ENCODE peak calls at places on chromosomes 4 and X, in seven cellular contexts. E, S, H, A, U, X and L are unnamed samples.

GRCh38 chrX:39361736-39362135 is 560.5 kb downstream of the MID1IP1 start:
- DNase-seq in H (no peak), S (no peak), X (no peak), A (no peak), U (no peak), E (no peak), L (no peak)

GRCh38 chr4:17468638-17469221 is 43.2 kb downstream of the QDPR start:
- DNase-seq in U (no peak), X (no peak), E (peak; percentile 47), H (no peak), A (no peak), S (peak; percentile 20), L (no peak)

GRCh38 chr4:1209821-1210220 is 37.4 kb upstream of the SPON2 start:
- DNase-seq in S (peak; percentile 88), U (peak; percentile 93), H (no peak), X (peak; percentile 93), A (no peak), E (peak; percentile 90), L (peak; percentile 92)

GRCh38 chr4:67151376-67152343 is 393.6 kb downstream of the CENPC start:
- DNase-seq in A (no peak), U (peak; percentile 20), E (no peak), X (peak; percentile 31), H (no peak), S (no peak), L (no peak)

GRCh38 chrX:81195712-81196111 is 6.0 kb downstream of the HMGN5 start:
- DNase-seq in U (no peak), S (peak; percentile 9), X (no peak), E (peak; percentile 43), H (peak; percentile 45), A (peak; percentile 33), L (peak; percentile 66)

GRCh38 chr4:102311912-102312311 is 33.4 kb downstream of the SLC39A8 start:
- DNase-seq in H (no peak), S (no peak), U (no peak), A (no peak), X (no peak), E (no peak), L (no peak)

GRCh38 chr4:14524236-14524635 is 478.0 kb upstream of the CPEB2 start:
- DNase-seq in H (no peak), A (no peak), E (no peak), S (no peak), U (no peak), X (no peak), L (no peak)

GRCh38 chrX:65999563-66000148 is 40.2 kb downstream of the VSIG4 start:
- DNase-seq in X (no peak), U (no peak), H (no peak), A (no peak), E (no peak), S (no peak), L (no peak)

GRCh38 chrX:17595456-17596035 is 141.7 kb upstream of the SCML1 start:
- DNase-seq in U (no peak), S (no peak), H (no peak), E (no peak), A (peak; percentile 81), X (no peak), L (no peak)

GRCh38 chr4:140884431-140885058 is 128.4 kb upstream of the TBC1D9 start:
- DNase-seq in H (peak; percentile 80), E (peak; percentile 56), A (peak; percentile 46), S (no peak), U (peak; percentile 39), X (no peak), L (no peak)

GRCh38 chrX:103716967-103717366 is 6.3 kb downstream of the TMEM31 start:
- DNase-seq in A (peak; percentile 54), E (peak; percentile 37), S (no peak), H (no peak), U (no peak), X (peak; percentile 19), L (no peak)

GRCh38 chr4:127732623-127733199 is 2.5 kb downstream of the SLC25A31 start:
- DNase-seq in U (no peak), H (no peak), A (peak; percentile 27), E (no peak), X (no peak), S (no peak), L (no peak)

GRCh38 chr4:110516106-110516922 is 40.4 kb downstream of the ENPEP start:
- DNase-seq in S (peak; percentile 35), A (peak; percentile 77), H (peak; percentile 87), E (peak; percentile 57), U (peak; percentile 64), X (peak; percentile 66), L (peak; percentile 81)

GRCh38 chr4:25258980-25259578 is 25.2 kb downstream of the PI4K2B start:
- DNase-seq in A (peak; percentile 43), H (no peak), X (no peak), E (no peak), S (no peak), U (no peak), L (no peak)

GRCh38 chr4:42501624-42502401 is 104.5 kb downstream of the SHISA3 start:
- DNase-seq in H (no peak), X (no peak), S (no peak), U (no peak), A (no peak), E (no peak), L (no peak)

GRCh38 chr4:147933316-147933715 is 201.4 kb downstream of the ARHGAP10 start:
- DNase-seq in E (no peak), X (no peak), U (no peak), A (no peak), H (no peak), S (no peak), L (no peak)

GRCh38 chr4:118898684-118899138 is 10.1 kb downstream of the SYNPO2 start:
- DNase-seq in H (no peak), X (peak; percentile 71), E (peak; percentile 70), U (peak; percentile 83), S (peak; percentile 74), A (no peak), L (peak; percentile 74)

GRCh38 chr4:38868055-38868965 is 704 bp downstream of the FAM114A1 start:
- DNase-seq in X (peak; percentile 75), A (peak; percentile 23), S (peak; percentile 52), E (peak; percentile 58), H (peak; percentile 38), U (peak; percentile 71), L (no peak)

GRCh38 chrX:1009771-1010170 is 202.7 kb downstream of the CRLF2 start:
- DNase-seq in X (no peak), U (no peak), A (no peak), H (no peak), E (no peak), S (no peak), L (no peak)

GRCh38 chrX:118156254-118156952 is 39.8 kb upstream of the KLHL13 start:
- DNase-seq in X (no peak), U (no peak), E (no peak), S (no peak), A (no peak), H (no peak), L (no peak)

GRCh38 chrX:49884290-49884862 is 5.1 kb downstream of the USP27X start:
- DNase-seq in X (peak; percentile 13), S (peak; percentile 56), A (peak; percentile 35), U (peak; percentile 53), E (peak; percentile 38), H (peak; percentile 73), L (no peak)

GRCh38 chrX:5870238-5870637 is 358.4 kb downstream of the NLGN4X start:
- DNase-seq in A (no peak), H (no peak), S (no peak), X (peak; percentile 9), E (no peak), U (no peak), L (no peak)

GRCh38 chr4:185921583-185922555 is 109.9 kb upstream of the SORBS2 start:
- DNase-seq in H (no peak), X (no peak), E (no peak), U (no peak), A (no peak), S (no peak), L (no peak)

GRCh38 chr4:185919107-185919506 is 107.1 kb upstream of the SORBS2 start:
- DNase-seq in X (no peak), S (no peak), U (no peak), A (no peak), E (no peak), H (no peak), L (no peak)

GRCh38 chr4:185920171-185920570 is 108.2 kb upstream of the SORBS2 start:
- DNase-seq in A (peak; percentile 18), U (no peak), E (no peak), H (no peak), S (no peak), X (no peak), L (no peak)

GRCh38 chr4:185924458-185924857 is 112.5 kb upstream of the SORBS2 start:
- DNase-seq in E (no peak), A (no peak), S (no peak), H (no peak), U (no peak), X (no peak), L (no peak)

DNA sequence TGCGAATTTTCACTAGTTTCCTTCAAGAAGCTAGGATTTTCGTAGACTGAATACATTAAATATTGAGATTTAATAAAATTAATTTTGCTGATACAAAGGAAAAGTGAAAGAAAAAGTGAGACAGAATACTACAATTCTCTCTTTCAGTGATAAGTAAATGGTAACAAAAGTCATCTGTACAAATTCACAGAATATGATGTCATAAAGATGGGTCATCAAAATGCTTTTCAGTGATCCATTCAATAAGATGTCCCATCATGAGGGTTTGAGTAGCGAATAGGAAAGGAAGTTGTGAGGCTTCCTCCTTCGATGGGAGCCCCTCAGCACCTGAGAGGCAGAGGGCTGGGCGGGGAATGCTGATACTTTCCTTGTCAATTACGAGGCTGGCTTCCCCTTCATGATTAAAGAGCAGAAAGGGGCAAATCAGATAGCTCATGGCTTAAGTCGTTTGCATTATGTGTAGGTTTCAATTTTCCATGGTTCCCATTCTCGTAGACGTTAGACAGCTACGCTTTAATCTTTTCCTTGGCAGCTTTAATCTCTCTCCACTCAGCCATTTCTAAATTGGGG is 108.8 kb upstream of the SORBS2 start:
- DNase-seq in E (no peak), X (no peak), S (no peak), U (no peak), H (no peak), A (no peak), L (no peak)
- H3K4me1 ChIP-seq in E (no peaks in the 10 kb centered on the region), X (peaks cover 4% of the 10 kb centered on the region), S (peaks cover 14% of the 10 kb centered on the region), U (peaks cover 17% of the 10 kb centered on the region), H (peaks cover 5% of the 10 kb centered on the region), A (no peaks in the 10 kb centered on the region), L (no peaks in the 10 kb centered on the region)

DNA sequence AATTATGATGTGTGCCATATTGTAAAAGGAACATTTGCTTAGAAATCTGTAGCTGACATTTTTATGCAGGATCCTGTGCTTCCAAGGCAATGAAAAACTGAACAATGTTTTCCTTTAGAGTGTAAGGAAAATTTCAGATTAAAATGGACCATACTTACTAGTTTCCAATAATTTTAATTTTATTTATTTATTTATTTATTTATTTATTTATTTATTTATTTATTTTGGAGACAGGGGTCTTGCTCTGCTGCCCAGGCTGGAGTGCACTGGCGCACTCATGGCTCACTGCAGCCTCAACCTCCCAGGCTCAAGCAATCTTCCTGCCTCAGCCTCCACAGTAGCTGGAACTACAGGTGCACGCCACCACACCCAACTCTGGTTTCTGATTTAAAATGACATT is 369.8 kb upstream of the HAND2 start:
- DNase-seq in S (no peak), X (no peak), H (no peak), U (no peak), E (no peak), A (no peak), L (no peak)
- TF ChIP-seq CTCF in S (no peak), X (no peak), H (no peak), U (no peak), E (no peak), A (no peak), L (no peak)

GRCh38 chr4:39937683-39938268 is 39.9 kb downstream of the PDS5A start:
- DNase-seq in H (no peak), X (no peak), E (no peak), A (no peak), U (no peak), S (no peak), L (no peak)
- H3K27ac ChIP-seq in H (no peak overlapping the region), X (no peak overlapping the region), E (no peak overlapping the region), A (no peak overlapping the region), U (no peak overlapping the region), S (no peak overlapping the region), L (no peak overlapping the region)

GRCh38 chr4:37662861-37663390 is 23.2 kb downstream of the RELL1 start:
- DNase-seq in E (no peak), S (peak; percentile 37), X (no peak), A (no peak), U (peak; percentile 56), H (no peak), L (no peak)
- H3K4me1 ChIP-seq in E (peaks cover 10% of the 10 kb centered on the region), S (peaks cover 97% of the 10 kb centered on the region), X (peaks cover 16% of the 10 kb centered on the region), A (peaks cover 42% of the 10 kb centered on the region), U (peaks cover 85% of the 10 kb centered on the region), H (peaks cover 8% of the 10 kb centered on the region), L (no peaks in the 10 kb centered on the region)